ENCODE peak calls at places on chromosome 18, in five cellular contexts. H is pancreas; E is GM19239; X is GM13977; P is activated naive CD4-positive, alpha-beta T cell treated with anti-CD3 and anti-CD28 coated beads, Interleukin-2, amount 50 U/mL, for 16 hours. S is an unnamed sample.
A peak's percentile ranks its signal among the peaks of the same experiment; 100 is the strongest.

GRCh38 chr18:62480927-62481326 is 41.9 kb upstream of the ZCCHC2 start:
- DNase-seq in H (no peak), P (no peak), X (no peak), E (no peak), S (no peak)

GRCh38 chr18:44672506-44672905 is 8.2 kb upstream of the SETBP1 start:
- DNase-seq in P (no peak), E (no peak), X (no peak), H (no peak), S (no peak)

GRCh38 chr18:36828157-36828629 is 609 bp downstream of the TPGS2 start:
- DNase-seq in X (no peak), P (peak; percentile 17), E (no peak), H (peak; percentile 41), S (peak; percentile 70)

GRCh38 chr18:32888311-32888710 is 115.5 kb upstream of the KLHL14 start:
- DNase-seq in E (no peak), P (no peak), H (no peak), X (no peak), S (no peak)

GRCh38 chr18:48887905-48888531 is 62.7 kb downstream of the SMAD7 start:
- DNase-seq in P (peak; percentile 2), E (no peak), X (no peak), H (no peak), S (peak; percentile 30)

GRCh38 chr18:45962461-45962860 is 4.7 kb downstream of the EPG5 start:
- DNase-seq in X (no peak), P (no peak), H (no peak), E (no peak), S (no peak)

GRCh38 chr18:55322176-55322735 is 265.7 kb downstream of the TCF4 start:
- DNase-seq in X (peak; percentile 62), P (no peak), H (peak; percentile 59), E (peak; percentile 21), S (peak; percentile 85)

GRCh38 chr18:43877922-43878321 is 600.6 kb upstream of the SYT4 start:
- DNase-seq in X (no peak), H (no peak), E (no peak), P (no peak), S (no peak)

GRCh38 chr18:25737710-25738251 is 352.6 kb downstream of the SS18 start:
- DNase-seq in H (no peak), P (no peak), X (no peak), E (no peak), S (no peak)

S was measured in GM23338.